ENCODE peak calls at places on chromosome 12, in six cellular contexts. E is stimulated activated CD8-positive, alpha-beta memory T cell treated with anti-CD3 and anti-CD28 coated beads, Interleukin-7, amount 100 ng/mL, for 48 hours; L is T-helper 2 cell; Y is CD4-positive, alpha-beta T cell; B is lung; J is AG09309. R is an unnamed sample.

GRCh38 chr12:65603428-65604351 is 220.6 kb upstream of the HMGA2 start:
- DNase-seq in J (peak), E (no peak), B (peak), L (no peak), Y (no peak), R (no peak)

GRCh38 chr12:85531345-85531744 is 251.3 kb downstream of the ALX1 start:
- DNase-seq in B (no peak), L (no peak), E (no peak), J (no peak), Y (no peak), R (no peak)

GRCh38 chr12:110581951-110582285 is 1.2 kb downstream of the PPTC7 start:
- DNase-seq in L (no peak), J (no peak), B (no peak), Y (no peak), E (no peak), R (no peak)

GRCh38 chr12:116718578-116719454 is 19.1 kb downstream of the SPRING1 start:
- DNase-seq in B (no peak), J (no peak), E (no peak), L (no peak), Y (no peak), R (no peak)

GRCh38 chr12:40819427-40820108 is 127.3 kb downstream of the CNTN1 start:
- DNase-seq in B (no peak), J (no peak), L (no peak), Y (no peak), E (no peak), R (no peak)

GRCh38 chr12:79927772-79928474 is 7.0 kb downstream of the PPP1R12A start:
- DNase-seq in L (peak), E (no peak), Y (peak), B (no peak), J (no peak), R (no peak)

GRCh38 chr12:967641-968040 is 18.1 kb upstream of the RAD52 start:
- DNase-seq in L (no peak), B (no peak), E (no peak), J (no peak), Y (no peak), R (no peak)

GRCh38 chr12:43309845-43310405 is 242.1 kb downstream of the ADAMTS20 start:
- DNase-seq in B (no peak), E (no peak), J (no peak), Y (no peak), L (no peak), R (no peak)

GRCh38 chr12:51976376-51977160 is 25.1 kb downstream of the ACVR1B start:
- DNase-seq in L (no peak), B (no peak), Y (no peak), J (peak), E (no peak), R (peak)

GRCh38 chr12:126708492-126708896 is 1558.5 kb upstream of the TMEM132C start:
- DNase-seq in J (peak), Y (no peak), L (no peak), B (no peak), E (no peak), R (no peak)

GRCh38 chr12:47820631-47821345 is 1.1 kb upstream of the HDAC7 start:
- DNase-seq in E (no peak), L (no peak), J (peak), Y (no peak), B (peak), R (peak)

GRCh38 chr12:46472893-46473633 is 100.5 kb upstream of the SLC38A2 start:
- DNase-seq in E (no peak), B (no peak), J (no peak), Y (no peak), L (no peak), R (no peak)

GRCh38 chr12:92571844-92572543 is 130.8 kb upstream of the PLEKHG7 start:
- DNase-seq in E (no peak), J (no peak), Y (no peak), B (no peak), L (no peak), R (no peak)

GRCh38 chr12:104473374-104473983 is 16.7 kb downstream of the CHST11 start:
- DNase-seq in L (no peak), B (no peak), Y (no peak), J (no peak), E (no peak), R (no peak)

GRCh38 chr12:3139760-3140159 is 62.6 kb downstream of the TSPAN9 start:
- DNase-seq in B (no peak), J (no peak), E (no peak), L (no peak), Y (no peak), R (no peak)

GRCh38 chr12:52277486-52278245 is 3.2 kb downstream of the KRT86 start:
- DNase-seq in Y (no peak), B (no peak), L (no peak), E (no peak), J (no peak), R (peak)

GRCh38 chr12:90245396-90245795 is 536.8 kb upstream of the ATP2B1 start:
- DNase-seq in E (no peak), L (no peak), B (no peak), J (no peak), Y (no peak), R (no peak)

GRCh38 chr12:81084848-81085350 is 7.0 kb downstream of the ACSS3 start:
- DNase-seq in B (no peak), L (no peak), J (no peak), E (no peak), Y (no peak), R (no peak)

R was measured in left lobe of liver.